ENCODE peak calls at places on chromosomes 1 and 21, in six cellular contexts. One of them, this sample, is unnamed.

GRCh38 chr1:26981146-26981846 is 12.2 kb upstream of the TRNP1 start:
- DNase-seq in ascending aorta: no peak
- DNase-seq in upper lobe of right lung: no peak
- DNase-seq in prostate gland: no peak
- DNase-seq in choroid plexus epithelial cell: no peak
- DNase-seq in lower lobe of right lung: no peak
- DNase-seq in this sample: no peak

GRCh38 chr21:44785620-44786344 is 15.8 kb downstream of the UBE2G2 start:
- DNase-seq in choroid plexus epithelial cell: peak
- DNase-seq in upper lobe of right lung: no peak
- DNase-seq in ascending aorta: no peak
- DNase-seq in lower lobe of right lung: no peak
- DNase-seq in prostate gland: peak
- DNase-seq in this sample: peak

GRCh38 chr1:192951961-192952460 is 107.1 kb downstream of the UCHL5 start:
- DNase-seq in prostate gland: no peak
- DNase-seq in ascending aorta: no peak
- DNase-seq in upper lobe of right lung: no peak
- DNase-seq in choroid plexus epithelial cell: peak
- DNase-seq in lower lobe of right lung: no peak
- DNase-seq in this sample: no peak

GRCh38 chr1:228280106-228280901 is 72.5 kb downstream of the OBSCN start:
- DNase-seq in choroid plexus epithelial cell: no peak
- DNase-seq in prostate gland: no peak
- DNase-seq in ascending aorta: peak
- DNase-seq in lower lobe of right lung: peak
- DNase-seq in upper lobe of right lung: peak
- DNase-seq in this sample: no peak

GRCh38 chr1:30111431-30111830 is 612.0 kb downstream of the MATN1 start:
- DNase-seq in lower lobe of right lung: no peak
- DNase-seq in upper lobe of right lung: peak
- DNase-seq in choroid plexus epithelial cell: peak
- DNase-seq in prostate gland: peak
- DNase-seq in ascending aorta: no peak
- DNase-seq in this sample: no peak

GRCh38 chr1:167317463-167317862 is 96.8 kb downstream of the POU2F1 start:
- DNase-seq in upper lobe of right lung: no peak
- DNase-seq in choroid plexus epithelial cell: no peak
- DNase-seq in lower lobe of right lung: no peak
- DNase-seq in prostate gland: no peak
- DNase-seq in ascending aorta: no peak
- DNase-seq in this sample: no peak

GRCh38 chr1:160428655-160429054 is 28.3 kb downstream of the VANGL2 start:
- DNase-seq in lower lobe of right lung: no peak
- DNase-seq in ascending aorta: no peak
- DNase-seq in prostate gland: no peak
- DNase-seq in choroid plexus epithelial cell: peak
- DNase-seq in upper lobe of right lung: no peak
- DNase-seq in this sample: no peak

GRCh38 chr1:71565267-71565666 is 484.4 kb upstream of the ZRANB2 start:
- DNase-seq in prostate gland: peak
- DNase-seq in upper lobe of right lung: no peak
- DNase-seq in lower lobe of right lung: no peak
- DNase-seq in ascending aorta: no peak
- DNase-seq in choroid plexus epithelial cell: no peak
- DNase-seq in this sample: peak

GRCh38 chr1:81702079-81702715 is 98.5 kb upstream of the ADGRL2 start:
- DNase-seq in upper lobe of right lung: no peak
- DNase-seq in ascending aorta: no peak
- DNase-seq in choroid plexus epithelial cell: peak
- DNase-seq in prostate gland: no peak
- DNase-seq in lower lobe of right lung: no peak
- DNase-seq in this sample: no peak

GRCh38 chr1:109914587-109915240 is 4.1 kb downstream of the CSF1 start:
- DNase-seq in lower lobe of right lung: no peak
- DNase-seq in upper lobe of right lung: no peak
- DNase-seq in ascending aorta: no peak
- DNase-seq in choroid plexus epithelial cell: peak
- DNase-seq in prostate gland: no peak
- DNase-seq in this sample: no peak

GRCh38 chr1:164423136-164423535 is 135.8 kb upstream of the PBX1 start:
- DNase-seq in choroid plexus epithelial cell: peak
- DNase-seq in ascending aorta: no peak
- DNase-seq in lower lobe of right lung: no peak
- DNase-seq in upper lobe of right lung: no peak
- DNase-seq in prostate gland: no peak
- DNase-seq in this sample: no peak

GRCh38 chr1:241139047-241139446 is 218.0 kb downstream of the RGS7 start:
- DNase-seq in choroid plexus epithelial cell: no peak
- DNase-seq in upper lobe of right lung: no peak
- DNase-seq in prostate gland: no peak
- DNase-seq in ascending aorta: no peak
- DNase-seq in lower lobe of right lung: no peak
- DNase-seq in this sample: no peak

GRCh38 chr1:98903726-98904125 is 100.9 kb downstream of the PLPPR5 start:
- DNase-seq in lower lobe of right lung: no peak
- DNase-seq in ascending aorta: no peak
- DNase-seq in choroid plexus epithelial cell: peak
- DNase-seq in upper lobe of right lung: no peak
- DNase-seq in prostate gland: no peak
- DNase-seq in this sample: no peak

GRCh38 chr1:151715726-151716404 is 738 bp downstream of the CELF3 start:
- DNase-seq in prostate gland: no peak
- DNase-seq in upper lobe of right lung: no peak
- DNase-seq in choroid plexus epithelial cell: no peak
- DNase-seq in ascending aorta: no peak
- DNase-seq in lower lobe of right lung: no peak
- DNase-seq in this sample: no peak

GRCh38 chr1:198934901-198935301 is 296.1 kb downstream of the PTPRC start:
- DNase-seq in lower lobe of right lung: no peak
- DNase-seq in choroid plexus epithelial cell: peak
- DNase-seq in prostate gland: no peak
- DNase-seq in upper lobe of right lung: no peak
- DNase-seq in ascending aorta: no peak
- DNase-seq in this sample: no peak

GRCh38 chr1:234114648-234115307 is 210.3 kb downstream of the SLC35F3 start:
- DNase-seq in ascending aorta: no peak
- DNase-seq in lower lobe of right lung: no peak
- DNase-seq in upper lobe of right lung: no peak
- DNase-seq in choroid plexus epithelial cell: peak
- DNase-seq in prostate gland: peak
- DNase-seq in this sample: no peak

GRCh38 chr21:17903029-17903806 is 84.1 kb upstream of the C21orf91 start:
- DNase-seq in prostate gland: no peak
- DNase-seq in upper lobe of right lung: no peak
- DNase-seq in choroid plexus epithelial cell: peak
- DNase-seq in lower lobe of right lung: no peak
- DNase-seq in ascending aorta: no peak
- DNase-seq in this sample: peak

GRCh38 chr21:17900990-17901385 is 81.8 kb upstream of the C21orf91 start:
- DNase-seq in choroid plexus epithelial cell: no peak
- DNase-seq in lower lobe of right lung: no peak
- DNase-seq in ascending aorta: no peak
- DNase-seq in upper lobe of right lung: no peak
- DNase-seq in prostate gland: no peak
- DNase-seq in this sample: no peak

GRCh38 chr21:17901458-17902092 is 82.4 kb upstream of the C21orf91 start:
- DNase-seq in upper lobe of right lung: no peak
- DNase-seq in ascending aorta: no peak
- DNase-seq in prostate gland: no peak
- DNase-seq in lower lobe of right lung: no peak
- DNase-seq in choroid plexus epithelial cell: peak
- DNase-seq in this sample: no peak

GRCh38 chr21:17903929-17904639 is 84.9 kb upstream of the C21orf91 start:
- DNase-seq in lower lobe of right lung: no peak
- DNase-seq in prostate gland: no peak
- DNase-seq in ascending aorta: no peak
- DNase-seq in choroid plexus epithelial cell: no peak
- DNase-seq in upper lobe of right lung: no peak
- DNase-seq in this sample: no peak

DNA sequence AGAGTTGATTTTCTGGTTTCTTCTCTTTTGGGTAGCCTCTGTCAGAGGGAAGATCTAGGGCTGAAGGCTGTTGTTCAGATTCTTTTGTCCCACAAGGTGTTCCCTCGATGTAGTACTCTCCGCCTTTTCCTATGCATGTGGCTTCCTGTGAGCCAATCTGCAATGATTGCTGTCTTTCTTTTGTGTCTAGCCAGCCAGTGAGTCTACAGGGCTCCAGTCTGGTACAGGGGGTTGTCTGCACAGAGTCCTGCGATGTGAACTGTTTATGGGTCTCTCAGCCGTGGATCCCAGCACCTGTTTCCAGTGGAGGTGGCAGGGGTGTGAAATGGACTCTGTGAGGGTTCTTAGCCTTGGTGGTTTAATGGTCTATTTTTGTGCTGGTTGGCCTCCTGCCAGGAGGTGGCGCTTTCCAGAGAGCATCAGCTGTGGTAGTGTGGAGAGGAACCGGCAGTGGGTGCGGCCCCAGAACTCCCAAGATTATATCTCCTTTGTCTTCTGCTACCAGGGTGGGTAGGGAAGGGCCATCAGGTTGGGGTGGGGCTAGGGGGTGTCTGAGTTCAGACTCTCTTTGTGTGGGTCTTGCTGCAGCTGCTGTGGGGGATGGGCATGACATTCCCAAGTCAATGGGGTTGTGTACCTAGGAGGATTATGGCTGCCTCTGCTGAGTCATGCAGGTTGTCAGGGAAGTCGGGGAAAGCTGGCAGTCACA is 81.3 kb upstream of the C21orf91 start:
- DNase-seq in choroid plexus epithelial cell: no peak
- DNase-seq in ascending aorta: no peak
- DNase-seq in lower lobe of right lung: no peak
- DNase-seq in prostate gland: no peak
- DNase-seq in upper lobe of right lung: no peak
- DNase-seq in this sample: no peak
- TF ChIP-seq CTCF in choroid plexus epithelial cell: no peak
- TF ChIP-seq CTCF in ascending aorta: no peak
- TF ChIP-seq CTCF in lower lobe of right lung: no peak
- TF ChIP-seq CTCF in prostate gland: no peak
- TF ChIP-seq CTCF in upper lobe of right lung: no peak
- TF ChIP-seq CTCF in this sample: no peak

GRCh38 chr1:170661646-170662411 is 2.1 kb upstream of the PRRX1 start:
- DNase-seq in lower lobe of right lung: no peak
- DNase-seq in choroid plexus epithelial cell: peak
- DNase-seq in upper lobe of right lung: no peak
- DNase-seq in prostate gland: no peak
- DNase-seq in ascending aorta: no peak
- DNase-seq in this sample: no peak
- TF ChIP-seq CTCF in lower lobe of right lung: no peak
- TF ChIP-seq CTCF in choroid plexus epithelial cell: peak
- TF ChIP-seq CTCF in upper lobe of right lung: no peak
- TF ChIP-seq CTCF in prostate gland: no peak
- TF ChIP-seq CTCF in ascending aorta: peak
- TF ChIP-seq CTCF in this sample: no peak

DNA sequence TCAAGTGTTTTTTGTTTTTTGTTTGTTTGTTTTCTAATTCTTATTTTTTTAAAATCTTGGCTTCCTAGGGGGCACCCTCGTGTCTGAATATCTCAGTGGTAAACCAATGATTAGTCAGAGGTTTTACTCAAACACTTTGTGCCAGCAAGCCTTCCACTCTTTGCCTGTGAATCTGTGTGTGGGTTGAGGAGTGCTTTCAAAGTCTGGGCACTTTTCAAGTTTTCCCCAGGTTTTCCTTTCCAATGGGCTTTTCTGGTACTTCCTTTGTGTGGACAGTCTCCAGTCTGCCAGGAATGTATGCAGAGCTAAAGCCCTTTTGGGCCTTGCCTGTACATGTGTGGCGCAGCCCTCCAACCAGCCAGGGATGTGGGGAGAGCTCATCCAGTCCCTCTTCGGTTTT is 9.7 kb upstream of the PPIE start:
- DNase-seq in choroid plexus epithelial cell: no peak
- DNase-seq in ascending aorta: no peak
- DNase-seq in lower lobe of right lung: no peak
- DNase-seq in prostate gland: no peak
- DNase-seq in upper lobe of right lung: no peak
- DNase-seq in this sample: no peak
- TF ChIP-seq CTCF in choroid plexus epithelial cell: no peak
- TF ChIP-seq CTCF in ascending aorta: no peak
- TF ChIP-seq CTCF in lower lobe of right lung: no peak
- TF ChIP-seq CTCF in prostate gland: no peak
- TF ChIP-seq CTCF in upper lobe of right lung: no peak
- TF ChIP-seq CTCF in this sample: no peak

GRCh38 chr1:68232354-68233148 is at the start of gene WLS:
- DNase-seq in ascending aorta: peak
- DNase-seq in prostate gland: peak
- DNase-seq in lower lobe of right lung: peak
- DNase-seq in choroid plexus epithelial cell: peak
- DNase-seq in upper lobe of right lung: peak
- DNase-seq in this sample: no peak
- TF ChIP-seq CTCF in ascending aorta: no peak
- TF ChIP-seq CTCF in prostate gland: no peak
- TF ChIP-seq CTCF in lower lobe of right lung: no peak
- TF ChIP-seq CTCF in choroid plexus epithelial cell: peak
- TF ChIP-seq CTCF in upper lobe of right lung: peak
- TF ChIP-seq CTCF in this sample: no peak